ENCODE peak calls at places on chromosomes 16 and 17, in nine cellular contexts. One of them, this sample, is unnamed.

GRCh38 chr16:77190478-77191258 is at the start of gene MON1B:
- DNase-seq in adrenal gland: peak
- DNase-seq in thyroid gland: peak
- DNase-seq in uterus: peak
- DNase-seq in tibial artery: peak
- DNase-seq in mucosa of descending colon: peak
- DNase-seq in CD8-positive, alpha-beta T cell: peak
- DNase-seq in bronchial epithelial cell: peak
- DNase-seq in esophagus squamous epithelium: peak
- DNase-seq in this sample: peak

GRCh38 chr17:20074489-20074888 is 65.3 kb downstream of the SPECC1 start:
- DNase-seq in uterus: no peak
- DNase-seq in thyroid gland: no peak
- DNase-seq in CD8-positive, alpha-beta T cell: no peak
- DNase-seq in tibial artery: no peak
- DNase-seq in bronchial epithelial cell: no peak
- DNase-seq in adrenal gland: no peak
- DNase-seq in mucosa of descending colon: no peak
- DNase-seq in esophagus squamous epithelium: no peak
- DNase-seq in this sample: no peak

GRCh38 chr16:2475413-2476344 is 752 bp downstream of the TBC1D24 start:
- DNase-seq in uterus: no peak
- DNase-seq in adrenal gland: no peak
- DNase-seq in CD8-positive, alpha-beta T cell: peak
- DNase-seq in esophagus squamous epithelium: no peak
- DNase-seq in thyroid gland: peak
- DNase-seq in bronchial epithelial cell: no peak
- DNase-seq in tibial artery: no peak
- DNase-seq in mucosa of descending colon: peak
- DNase-seq in this sample: no peak

GRCh38 chr17:2362416-2362815 is 25.1 kb downstream of the SGSM2 start:
- DNase-seq in adrenal gland: no peak
- DNase-seq in tibial artery: no peak
- DNase-seq in mucosa of descending colon: no peak
- DNase-seq in bronchial epithelial cell: no peak
- DNase-seq in CD8-positive, alpha-beta T cell: no peak
- DNase-seq in uterus: no peak
- DNase-seq in thyroid gland: no peak
- DNase-seq in esophagus squamous epithelium: no peak
- DNase-seq in this sample: no peak

GRCh38 chr17:58184986-58185761 is 7.4 kb upstream of the EPX start:
- DNase-seq in thyroid gland: no peak
- DNase-seq in tibial artery: no peak
- DNase-seq in mucosa of descending colon: no peak
- DNase-seq in CD8-positive, alpha-beta T cell: no peak
- DNase-seq in adrenal gland: no peak
- DNase-seq in bronchial epithelial cell: no peak
- DNase-seq in esophagus squamous epithelium: no peak
- DNase-seq in uterus: no peak
- DNase-seq in this sample: no peak

GRCh38 chr16:1279081-1279944 is 23.4 kb downstream of the TPSD1 start:
- DNase-seq in tibial artery: no peak
- DNase-seq in bronchial epithelial cell: no peak
- DNase-seq in adrenal gland: no peak
- DNase-seq in esophagus squamous epithelium: no peak
- DNase-seq in CD8-positive, alpha-beta T cell: no peak
- DNase-seq in mucosa of descending colon: peak
- DNase-seq in uterus: no peak
- DNase-seq in thyroid gland: no peak
- DNase-seq in this sample: no peak

GRCh38 chr17:81909966-81910839 is 996 bp downstream of the PCYT2 start:
- DNase-seq in esophagus squamous epithelium: no peak
- DNase-seq in mucosa of descending colon: peak
- DNase-seq in adrenal gland: no peak
- DNase-seq in thyroid gland: peak
- DNase-seq in CD8-positive, alpha-beta T cell: no peak
- DNase-seq in tibial artery: no peak
- DNase-seq in bronchial epithelial cell: no peak
- DNase-seq in uterus: no peak
- DNase-seq in this sample: no peak

GRCh38 chr16:28309811-28310311 is 17.5 kb downstream of the SBK1 start:
- DNase-seq in tibial artery: no peak
- DNase-seq in thyroid gland: no peak
- DNase-seq in uterus: no peak
- DNase-seq in bronchial epithelial cell: no peak
- DNase-seq in esophagus squamous epithelium: no peak
- DNase-seq in mucosa of descending colon: peak
- DNase-seq in CD8-positive, alpha-beta T cell: peak
- DNase-seq in adrenal gland: no peak
- DNase-seq in this sample: peak

GRCh38 chr16:81238296-81239011 is at the start of gene BCO1:
- DNase-seq in esophagus squamous epithelium: no peak
- DNase-seq in thyroid gland: no peak
- DNase-seq in CD8-positive, alpha-beta T cell: no peak
- DNase-seq in bronchial epithelial cell: peak
- DNase-seq in mucosa of descending colon: no peak
- DNase-seq in adrenal gland: no peak
- DNase-seq in tibial artery: no peak
- DNase-seq in uterus: peak
- DNase-seq in this sample: no peak

GRCh38 chr17:336110-337021 is 16.2 kb downstream of the RPH3AL start:
- DNase-seq in mucosa of descending colon: peak
- DNase-seq in CD8-positive, alpha-beta T cell: no peak
- DNase-seq in bronchial epithelial cell: no peak
- DNase-seq in adrenal gland: peak
- DNase-seq in esophagus squamous epithelium: no peak
- DNase-seq in uterus: no peak
- DNase-seq in tibial artery: peak
- DNase-seq in thyroid gland: peak
- DNase-seq in this sample: peak

GRCh38 chr16:1781758-1782407 is 488 bp downstream of the SPSB3 start:
- DNase-seq in esophagus squamous epithelium: no peak
- DNase-seq in CD8-positive, alpha-beta T cell: no peak
- DNase-seq in adrenal gland: peak
- DNase-seq in bronchial epithelial cell: peak
- DNase-seq in tibial artery: no peak
- DNase-seq in thyroid gland: peak
- DNase-seq in uterus: no peak
- DNase-seq in mucosa of descending colon: no peak
- DNase-seq in this sample: peak

GRCh38 chr17:16129441-16129840 is 85.9 kb downstream of the NCOR1 start:
- DNase-seq in esophagus squamous epithelium: no peak
- DNase-seq in mucosa of descending colon: no peak
- DNase-seq in CD8-positive, alpha-beta T cell: no peak
- DNase-seq in adrenal gland: no peak
- DNase-seq in uterus: no peak
- DNase-seq in thyroid gland: no peak
- DNase-seq in bronchial epithelial cell: no peak
- DNase-seq in tibial artery: no peak
- DNase-seq in this sample: no peak

GRCh38 chr16:82987767-82988166 is 361.0 kb downstream of the CDH13 start:
- DNase-seq in esophagus squamous epithelium: no peak
- DNase-seq in bronchial epithelial cell: peak
- DNase-seq in mucosa of descending colon: no peak
- DNase-seq in uterus: no peak
- DNase-seq in CD8-positive, alpha-beta T cell: no peak
- DNase-seq in adrenal gland: no peak
- DNase-seq in thyroid gland: no peak
- DNase-seq in tibial artery: no peak
- DNase-seq in this sample: no peak

GRCh38 chr17:82583720-82584234 is 64.2 kb downstream of the FOXK2 start:
- DNase-seq in tibial artery: no peak
- DNase-seq in CD8-positive, alpha-beta T cell: peak
- DNase-seq in uterus: no peak
- DNase-seq in adrenal gland: no peak
- DNase-seq in esophagus squamous epithelium: no peak
- DNase-seq in bronchial epithelial cell: no peak
- DNase-seq in thyroid gland: peak
- DNase-seq in mucosa of descending colon: no peak
- DNase-seq in this sample: no peak

GRCh38 chr16:83115491-83116232 is 488.9 kb downstream of the CDH13 start:
- DNase-seq in tibial artery: no peak
- DNase-seq in mucosa of descending colon: no peak
- DNase-seq in uterus: no peak
- DNase-seq in bronchial epithelial cell: no peak
- DNase-seq in adrenal gland: no peak
- DNase-seq in esophagus squamous epithelium: no peak
- DNase-seq in thyroid gland: no peak
- DNase-seq in CD8-positive, alpha-beta T cell: no peak
- DNase-seq in this sample: no peak

GRCh38 chr17:58487589-58488427 is at the start of gene HSF5:
- DNase-seq in uterus: no peak
- DNase-seq in adrenal gland: no peak
- DNase-seq in bronchial epithelial cell: no peak
- DNase-seq in thyroid gland: peak
- DNase-seq in mucosa of descending colon: peak
- DNase-seq in tibial artery: no peak
- DNase-seq in CD8-positive, alpha-beta T cell: peak
- DNase-seq in esophagus squamous epithelium: no peak
- DNase-seq in this sample: peak

GRCh38 chr16:46629331-46629843 is 8.2 kb upstream of the SHCBP1 start:
- DNase-seq in thyroid gland: no peak
- DNase-seq in bronchial epithelial cell: peak
- DNase-seq in CD8-positive, alpha-beta T cell: no peak
- DNase-seq in esophagus squamous epithelium: no peak
- DNase-seq in uterus: no peak
- DNase-seq in tibial artery: no peak
- DNase-seq in mucosa of descending colon: no peak
- DNase-seq in adrenal gland: no peak
- DNase-seq in this sample: no peak

DNA sequence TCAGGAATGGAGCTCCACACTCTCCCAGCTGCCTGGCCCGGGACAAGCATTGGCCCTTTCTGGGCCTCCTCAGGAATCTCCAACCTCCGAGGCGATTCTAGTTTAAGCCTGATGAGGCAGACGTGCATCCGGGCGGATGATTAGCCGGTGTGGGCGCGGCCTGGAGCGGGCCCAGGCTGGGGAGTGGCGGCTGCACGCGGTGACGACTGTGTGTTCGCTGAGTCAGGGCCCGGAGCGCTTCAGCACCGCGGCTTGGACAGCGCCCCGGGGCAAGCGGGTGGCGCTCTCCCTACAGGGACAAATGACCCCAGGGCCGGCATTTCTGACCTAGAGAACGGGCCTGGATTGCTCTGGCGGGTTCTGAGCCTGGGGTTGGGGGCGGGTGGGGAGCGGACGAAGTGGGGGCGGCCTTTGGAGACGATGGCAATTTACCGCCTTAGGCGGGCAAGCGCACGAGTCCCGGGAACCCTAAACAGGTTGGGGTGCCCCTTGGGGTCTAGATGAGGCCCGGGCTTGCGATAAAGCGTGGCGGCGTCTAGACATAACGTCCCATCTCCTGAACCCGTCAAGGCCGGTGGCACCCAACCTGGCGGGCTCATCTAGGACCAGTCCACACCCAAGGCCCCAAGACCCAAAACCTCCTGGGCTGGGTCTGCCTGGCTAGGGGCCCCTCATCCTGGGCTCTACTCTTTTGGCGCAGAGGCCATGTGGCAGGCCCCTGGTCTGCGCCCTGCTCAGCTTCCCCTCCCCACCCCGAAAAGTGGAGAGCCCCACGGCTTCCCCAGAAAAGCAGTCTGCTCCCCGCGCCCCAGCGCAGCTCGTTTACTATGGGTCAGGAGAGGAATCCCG is 22.3 kb upstream of the ZNHIT3 start:
- DNase-seq in esophagus squamous epithelium: no peak
- DNase-seq in CD8-positive, alpha-beta T cell: no peak
- DNase-seq in thyroid gland: peak
- DNase-seq in tibial artery: no peak
- DNase-seq in adrenal gland: peak
- DNase-seq in bronchial epithelial cell: peak
- DNase-seq in uterus: no peak
- DNase-seq in mucosa of descending colon: peak
- DNase-seq in this sample: peak
- TF ChIP-seq CTCF in esophagus squamous epithelium: no peak
- TF ChIP-seq CTCF in CD8-positive, alpha-beta T cell: no peak
- TF ChIP-seq CTCF in thyroid gland: no peak
- TF ChIP-seq CTCF in tibial artery: no peak
- TF ChIP-seq CTCF in adrenal gland: no peak
- TF ChIP-seq CTCF in bronchial epithelial cell: peak
- TF ChIP-seq CTCF in uterus: no peak
- TF ChIP-seq CTCF in mucosa of descending colon: no peak
- TF ChIP-seq CTCF in this sample: no peak

GRCh38 chr17:73657473-73658116 is 13.3 kb upstream of the SDK2 start:
- DNase-seq in thyroid gland: peak
- DNase-seq in esophagus squamous epithelium: no peak
- DNase-seq in adrenal gland: peak
- DNase-seq in bronchial epithelial cell: peak
- DNase-seq in tibial artery: no peak
- DNase-seq in CD8-positive, alpha-beta T cell: peak
- DNase-seq in mucosa of descending colon: no peak
- DNase-seq in uterus: no peak
- DNase-seq in this sample: no peak
- TF ChIP-seq CTCF in thyroid gland: peak
- TF ChIP-seq CTCF in esophagus squamous epithelium: peak
- TF ChIP-seq CTCF in adrenal gland: peak
- TF ChIP-seq CTCF in bronchial epithelial cell: peak
- TF ChIP-seq CTCF in tibial artery: peak
- TF ChIP-seq CTCF in CD8-positive, alpha-beta T cell: no peak
- TF ChIP-seq CTCF in mucosa of descending colon: no peak
- TF ChIP-seq CTCF in uterus: no peak
- TF ChIP-seq CTCF in this sample: peak

GRCh38 chr16:62041401-62041800 is 5.2 kb upstream of the CDH8 start:
- DNase-seq in tibial artery: no peak
- DNase-seq in uterus: no peak
- DNase-seq in thyroid gland: no peak
- DNase-seq in adrenal gland: peak
- DNase-seq in esophagus squamous epithelium: no peak
- DNase-seq in bronchial epithelial cell: peak
- DNase-seq in CD8-positive, alpha-beta T cell: no peak
- DNase-seq in mucosa of descending colon: no peak
- DNase-seq in this sample: no peak
- TF ChIP-seq CTCF in tibial artery: peak
- TF ChIP-seq CTCF in uterus: no peak
- TF ChIP-seq CTCF in thyroid gland: no peak
- TF ChIP-seq CTCF in adrenal gland: peak
- TF ChIP-seq CTCF in esophagus squamous epithelium: peak
- TF ChIP-seq CTCF in bronchial epithelial cell: peak
- TF ChIP-seq CTCF in CD8-positive, alpha-beta T cell: no peak
- TF ChIP-seq CTCF in mucosa of descending colon: no peak
- TF ChIP-seq CTCF in this sample: no peak

DNA sequence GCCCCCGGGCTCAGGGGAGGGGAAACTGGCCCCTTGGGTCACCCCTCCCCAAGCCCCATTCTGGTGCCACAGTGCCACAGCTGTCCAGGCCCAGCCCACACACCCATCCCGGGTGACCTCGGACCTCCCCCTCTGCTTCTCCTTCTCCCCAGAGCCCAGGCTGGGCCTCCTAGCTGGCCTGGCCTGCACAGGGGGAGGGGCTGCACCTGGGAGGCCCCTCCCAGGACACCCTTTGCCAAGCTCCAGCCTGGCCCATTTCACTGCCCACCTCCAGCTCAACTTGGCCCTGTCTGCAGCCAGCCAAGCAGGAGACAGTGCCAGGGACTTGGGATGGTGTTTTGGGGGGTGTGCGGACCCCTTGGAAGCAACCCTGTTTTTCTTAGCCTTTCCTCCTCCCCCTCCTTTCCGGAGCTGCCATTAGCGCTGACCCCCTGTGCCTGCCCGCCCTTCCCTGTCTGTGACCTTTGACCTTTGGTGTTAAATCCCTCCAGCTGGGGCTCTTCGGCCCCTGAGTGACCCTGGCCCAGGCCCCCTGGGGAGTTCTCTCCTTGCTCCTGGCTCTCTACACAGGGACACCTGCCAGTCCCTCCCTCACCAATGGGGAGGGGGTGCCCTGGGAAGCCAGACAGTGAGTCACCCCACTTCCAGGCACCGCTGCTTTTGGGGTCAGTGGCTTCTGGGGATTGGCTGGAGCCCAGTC is 1.8 kb downstream of the GLIS2 start:
- DNase-seq in uterus: peak
- DNase-seq in mucosa of descending colon: no peak
- DNase-seq in thyroid gland: peak
- DNase-seq in tibial artery: peak
- DNase-seq in esophagus squamous epithelium: no peak
- DNase-seq in adrenal gland: peak
- DNase-seq in bronchial epithelial cell: no peak
- DNase-seq in CD8-positive, alpha-beta T cell: no peak
- DNase-seq in this sample: no peak
- TF ChIP-seq CTCF in uterus: no peak
- TF ChIP-seq CTCF in mucosa of descending colon: no peak
- TF ChIP-seq CTCF in thyroid gland: no peak
- TF ChIP-seq CTCF in tibial artery: no peak
- TF ChIP-seq CTCF in esophagus squamous epithelium: no peak
- TF ChIP-seq CTCF in adrenal gland: no peak
- TF ChIP-seq CTCF in bronchial epithelial cell: no peak
- TF ChIP-seq CTCF in CD8-positive, alpha-beta T cell: no peak
- TF ChIP-seq CTCF in this sample: no peak

This sample was measured in CD4-positive, alpha-beta T cell.